ENCODE peak calls at places on chromosomes 2 and 18, in four cellular contexts. C, K, X and R are unnamed samples.

GRCh38 chr2:178865121-178865520 is 57.9 kb upstream of the TTN start:
- DNase-seq in C (no peak), K (no peak), X (no peak), R (no peak)

GRCh38 chr2:182077451-182078142 is 91.9 kb downstream of the PPP1R1C start:
- DNase-seq in C (peak; percentile 84), K (no peak), X (peak; percentile 95), R (peak; percentile 84)

GRCh38 chr2:120150040-120150482 is 73.1 kb downstream of the TMEM185B start:
- DNase-seq in C (no peak), K (no peak), X (peak; percentile 3), R (no peak)

GRCh38 chr2:82344670-82345069 is 2040.1 kb upstream of the LRRTM1 start:
- DNase-seq in C (no peak), K (no peak), X (no peak), R (no peak)

GRCh38 chr2:23286031-23286764 is 98.8 kb upstream of the KLHL29 start:
- DNase-seq in C (no peak), K (no peak), X (no peak), R (no peak)

GRCh38 chr2:105739944-105740734 is 4.6 kb upstream of the NCK2 start:
- DNase-seq in C (no peak), K (no peak), X (no peak), R (no peak)

GRCh38 chr2:37558622-37559021 is 112.8 kb downstream of the CDC42EP3 start:
- DNase-seq in C (no peak), K (peak; percentile 46), X (no peak), R (no peak)

GRCh38 chr2:145085616-145086015 is 565.7 kb upstream of the ZEB2 start:
- DNase-seq in C (no peak), K (no peak), X (peak; percentile 36), R (no peak)

GRCh38 chr2:36415623-36416022 is 60.0 kb downstream of the CRIM1 start:
- DNase-seq in C (no peak), K (no peak), X (no peak), R (no peak)

GRCh38 chr2:69291004-69291650 is 95.9 kb downstream of the GFPT1 start:
- DNase-seq in C (peak; percentile 66), K (no peak), X (peak; percentile 86), R (no peak)

GRCh38 chr2:24493713-24494112 is 2.7 kb downstream of the NCOA1 start:
- DNase-seq in C (no peak), K (no peak), X (no peak), R (no peak)

GRCh38 chr2:65064728-65065552 is 8.7 kb downstream of the CEP68 start:
- DNase-seq in C (peak; percentile 76), K (peak; percentile 79), X (peak; percentile 96), R (peak; percentile 73)

DNA sequence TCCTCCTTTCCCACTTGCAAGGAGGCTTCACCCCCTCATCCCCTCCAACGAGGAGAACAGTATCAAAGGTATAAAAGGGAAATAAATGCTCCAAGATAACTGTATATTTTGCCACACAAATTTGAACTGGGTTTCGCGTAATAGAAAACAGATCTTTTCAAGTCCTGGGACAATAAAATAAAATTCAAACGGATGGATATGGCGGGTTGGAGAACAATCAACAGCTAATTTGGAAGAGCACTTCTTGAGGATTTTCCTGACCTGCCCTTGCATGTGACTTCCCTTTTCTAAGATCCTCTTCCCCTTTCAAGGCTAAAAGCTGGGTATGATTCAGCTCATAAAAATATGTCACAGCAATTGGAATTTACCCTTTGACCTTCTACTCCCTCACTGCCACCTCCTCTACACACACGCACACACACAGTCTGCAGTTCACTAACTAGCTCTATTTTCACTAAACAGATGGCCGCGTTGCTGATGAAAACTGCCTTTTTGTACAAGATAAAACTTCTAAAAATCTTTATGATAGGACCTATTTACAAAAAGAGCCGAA is 386.9 kb downstream of the FIGN start:
- DNase-seq in C (no peak), K (peak; percentile 33), X (peak; percentile 80), R (peak; percentile 41)
- H3K4me3 ChIP-seq in C (no peak overlapping the region), K (peak overlapping the region; percentile 26), X (no peak overlapping the region), R (peak overlapping the region; percentile 14)

GRCh38 chr2:31251851-31252250 is 17.9 kb downstream of the EHD3 start:
- DNase-seq in C (no peak), K (no peak), X (no peak), R (no peak)
- H3K4me3 ChIP-seq in C (no peak overlapping the region), K (no peak overlapping the region), X (no peak overlapping the region), R (no peak overlapping the region)

DNA sequence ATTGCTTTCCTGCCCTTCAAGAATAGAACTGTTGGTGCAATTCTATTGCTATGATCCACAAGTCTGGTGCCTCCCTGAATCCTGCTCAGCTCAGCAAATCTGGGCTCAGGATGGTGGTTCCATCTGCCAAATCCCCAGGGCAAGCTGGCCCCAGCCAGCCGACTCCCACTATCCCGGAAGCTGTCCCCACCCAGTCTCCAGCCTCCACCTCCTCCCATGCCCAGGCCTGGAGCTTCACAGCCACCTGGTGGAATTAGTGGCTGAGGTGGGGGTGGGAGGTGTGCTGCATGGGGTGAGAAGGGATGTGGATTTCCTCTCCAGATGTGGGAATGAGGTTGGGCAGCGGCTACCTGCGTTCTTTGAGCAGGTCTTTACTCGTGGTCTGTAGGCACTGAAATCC is 119.3 kb upstream of the SMAD2 start:
- DNase-seq in C (no peak), K (no peak), X (no peak), R (no peak)
- H3K4me3 ChIP-seq in C (no peak overlapping the region), K (no peak overlapping the region), X (no peak overlapping the region), R (no peak overlapping the region)

GRCh38 chr2:234444888-234445287 is 52.0 kb downstream of the ARL4C start:
- DNase-seq in C (peak; percentile 95), K (peak; percentile 71), X (peak; percentile 98), R (no peak)

GRCh38 chr2:234447189-234447588 is 49.7 kb downstream of the ARL4C start:
- DNase-seq in C (no peak), K (no peak), X (no peak), R (no peak)

GRCh38 chr2:234447963-234448362 is 48.9 kb downstream of the ARL4C start:
- DNase-seq in C (no peak), K (no peak), X (no peak), R (no peak)

GRCh38 chr2:234448506-234449169 is 48.2 kb downstream of the ARL4C start:
- DNase-seq in C (no peak), K (no peak), X (no peak), R (no peak)

DNA sequence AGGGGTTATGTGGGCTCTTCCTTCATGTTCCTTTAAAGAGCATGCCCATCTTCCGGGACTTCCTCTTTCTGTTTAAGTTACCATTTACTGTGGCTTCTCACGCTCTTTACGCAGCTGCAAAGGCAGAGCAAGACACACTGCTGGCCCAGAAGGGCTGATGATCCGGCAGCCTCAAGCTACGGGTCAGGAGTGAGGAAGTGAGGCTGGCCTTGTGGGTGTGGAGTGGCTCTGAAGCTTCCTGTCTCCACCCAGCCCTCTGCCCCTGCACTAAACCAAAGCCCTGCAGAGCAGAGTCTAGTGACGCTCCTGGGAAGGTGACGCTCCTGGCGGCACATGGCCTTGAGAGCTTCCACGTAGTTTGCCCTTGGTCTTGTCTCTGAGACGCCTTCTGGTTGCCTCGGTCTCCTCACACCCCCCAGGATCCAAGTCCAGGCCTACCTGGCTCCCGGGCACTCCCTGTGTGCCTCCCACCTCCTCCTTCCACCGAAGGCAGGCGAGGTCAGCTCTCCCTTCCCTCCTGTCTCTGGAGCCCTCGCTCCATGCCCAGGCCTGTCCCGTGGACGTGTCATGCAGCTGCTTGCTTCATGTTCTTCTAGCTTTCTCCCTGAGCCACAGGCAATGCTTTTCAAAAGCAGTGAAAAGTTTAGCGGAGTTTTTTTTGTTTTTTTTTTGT is 50.3 kb downstream of the ARL4C start:
- DNase-seq in C (no peak), K (peak; percentile 85), X (no peak), R (no peak)
- H3K4me3 ChIP-seq in C (no peak overlapping the region), K (no peak overlapping the region), X (no peak overlapping the region), R (no peak overlapping the region)

DNA sequence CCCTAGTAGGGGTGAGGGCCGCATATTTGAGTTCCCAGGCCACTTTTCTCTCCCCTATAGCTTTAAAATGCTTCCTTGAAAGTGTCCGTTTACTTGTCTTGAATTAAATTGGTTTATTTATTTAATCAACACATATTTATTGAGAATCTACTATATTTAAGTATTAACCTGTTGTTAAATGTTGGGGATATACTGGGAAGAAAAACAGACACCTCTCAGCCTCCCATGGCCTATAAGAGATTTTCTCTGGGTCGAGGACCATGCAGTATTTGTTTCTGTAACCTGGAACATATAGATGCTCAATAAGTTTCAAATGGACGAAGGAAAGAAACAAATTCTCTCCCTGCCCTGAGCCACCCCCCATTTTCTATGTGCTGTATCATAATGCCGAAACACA is 98.6 kb downstream of the INSIG2 start:
- DNase-seq in C (no peak), K (no peak), X (no peak), R (no peak)
- H3K4me3 ChIP-seq in C (peak overlapping the region; percentile 64), K (peak overlapping the region; percentile 65), X (peak overlapping the region; percentile 55), R (peak overlapping the region; percentile 52)